ENCODE peak calls at places on chromosomes 13 and 19, in seven cellular contexts. One of them, this sample, is unnamed.

GRCh38 chr13:105814219-105814901 is 721.1 kb downstream of the EFNB2 start:
- DNase-seq in stimulated activated CD8-positive, alpha-beta memory T cell treated with anti-CD3 and anti-CD28 coated beads, Interleukin-2, amount 100 ng/mL, for 1 hour: no peak
- DNase-seq in HFFc6: no peak
- DNase-seq in NCI-H1105 treated with DMSO at 0.1 percent for 48 hours: peak; percentile 88
- DNase-seq in MM.1S: no peak
- DNase-seq in activated T-cell treated with anti-CD3 and anti-CD28 coated beads, Interleukin-2, amount 50 U/mL, for 72 hours: no peak
- DNase-seq in naive thymus-derived CD4-positive, alpha-beta T cell: no peak
- DNase-seq in this sample: no peak

GRCh38 chr13:110250258-110250891 is 56.6 kb downstream of the COL4A1 start:
- DNase-seq in stimulated activated CD8-positive, alpha-beta memory T cell treated with anti-CD3 and anti-CD28 coated beads, Interleukin-2, amount 100 ng/mL, for 1 hour: no peak
- DNase-seq in HFFc6: peak; percentile 80
- DNase-seq in NCI-H1105 treated with DMSO at 0.1 percent for 48 hours: no peak
- DNase-seq in MM.1S: no peak
- DNase-seq in activated T-cell treated with anti-CD3 and anti-CD28 coated beads, Interleukin-2, amount 50 U/mL, for 72 hours: no peak
- DNase-seq in naive thymus-derived CD4-positive, alpha-beta T cell: no peak
- DNase-seq in this sample: no peak

GRCh38 chr13:31521466-31521865 is 217.9 kb upstream of the RXFP2 start:
- DNase-seq in stimulated activated CD8-positive, alpha-beta memory T cell treated with anti-CD3 and anti-CD28 coated beads, Interleukin-2, amount 100 ng/mL, for 1 hour: no peak
- DNase-seq in HFFc6: no peak
- DNase-seq in NCI-H1105 treated with DMSO at 0.1 percent for 48 hours: no peak
- DNase-seq in MM.1S: no peak
- DNase-seq in activated T-cell treated with anti-CD3 and anti-CD28 coated beads, Interleukin-2, amount 50 U/mL, for 72 hours: no peak
- DNase-seq in naive thymus-derived CD4-positive, alpha-beta T cell: no peak
- DNase-seq in this sample: no peak

GRCh38 chr13:50512602-50513527 is 330.6 kb downstream of the DLEU7 start:
- DNase-seq in stimulated activated CD8-positive, alpha-beta memory T cell treated with anti-CD3 and anti-CD28 coated beads, Interleukin-2, amount 100 ng/mL, for 1 hour: peak; percentile 12
- DNase-seq in HFFc6: no peak
- DNase-seq in NCI-H1105 treated with DMSO at 0.1 percent for 48 hours: peak; percentile 77
- DNase-seq in MM.1S: peak; percentile 80
- DNase-seq in activated T-cell treated with anti-CD3 and anti-CD28 coated beads, Interleukin-2, amount 50 U/mL, for 72 hours: peak; percentile 40
- DNase-seq in naive thymus-derived CD4-positive, alpha-beta T cell: peak; percentile 33
- DNase-seq in this sample: peak; percentile 41

GRCh38 chr13:20499986-20500385 is 25.7 kb downstream of the CRYL1 start:
- DNase-seq in stimulated activated CD8-positive, alpha-beta memory T cell treated with anti-CD3 and anti-CD28 coated beads, Interleukin-2, amount 100 ng/mL, for 1 hour: no peak
- DNase-seq in HFFc6: peak; percentile 38
- DNase-seq in NCI-H1105 treated with DMSO at 0.1 percent for 48 hours: no peak
- DNase-seq in MM.1S: no peak
- DNase-seq in activated T-cell treated with anti-CD3 and anti-CD28 coated beads, Interleukin-2, amount 50 U/mL, for 72 hours: no peak
- DNase-seq in naive thymus-derived CD4-positive, alpha-beta T cell: no peak
- DNase-seq in this sample: no peak

GRCh38 chr13:106139407-106139806 is 396.1 kb downstream of the EFNB2 start:
- DNase-seq in stimulated activated CD8-positive, alpha-beta memory T cell treated with anti-CD3 and anti-CD28 coated beads, Interleukin-2, amount 100 ng/mL, for 1 hour: no peak
- DNase-seq in HFFc6: no peak
- DNase-seq in NCI-H1105 treated with DMSO at 0.1 percent for 48 hours: no peak
- DNase-seq in MM.1S: no peak
- DNase-seq in activated T-cell treated with anti-CD3 and anti-CD28 coated beads, Interleukin-2, amount 50 U/mL, for 72 hours: no peak
- DNase-seq in naive thymus-derived CD4-positive, alpha-beta T cell: no peak
- DNase-seq in this sample: no peak

GRCh38 chr13:26011996-26012688 is 39.7 kb downstream of the SHISA2 start:
- DNase-seq in stimulated activated CD8-positive, alpha-beta memory T cell treated with anti-CD3 and anti-CD28 coated beads, Interleukin-2, amount 100 ng/mL, for 1 hour: peak; percentile 30
- DNase-seq in HFFc6: no peak
- DNase-seq in NCI-H1105 treated with DMSO at 0.1 percent for 48 hours: no peak
- DNase-seq in MM.1S: no peak
- DNase-seq in activated T-cell treated with anti-CD3 and anti-CD28 coated beads, Interleukin-2, amount 50 U/mL, for 72 hours: peak; percentile 61
- DNase-seq in naive thymus-derived CD4-positive, alpha-beta T cell: peak; percentile 74
- DNase-seq in this sample: no peak

GRCh38 chr13:50129923-50130685 is 114.9 kb downstream of the KCNRG start:
- DNase-seq in stimulated activated CD8-positive, alpha-beta memory T cell treated with anti-CD3 and anti-CD28 coated beads, Interleukin-2, amount 100 ng/mL, for 1 hour: no peak
- DNase-seq in HFFc6: no peak
- DNase-seq in NCI-H1105 treated with DMSO at 0.1 percent for 48 hours: no peak
- DNase-seq in MM.1S: no peak
- DNase-seq in activated T-cell treated with anti-CD3 and anti-CD28 coated beads, Interleukin-2, amount 50 U/mL, for 72 hours: peak; percentile 26
- DNase-seq in naive thymus-derived CD4-positive, alpha-beta T cell: no peak
- DNase-seq in this sample: no peak

GRCh38 chr13:35475960-35476943 is at the start of gene MAB21L1:
- DNase-seq in stimulated activated CD8-positive, alpha-beta memory T cell treated with anti-CD3 and anti-CD28 coated beads, Interleukin-2, amount 100 ng/mL, for 1 hour: no peak
- DNase-seq in HFFc6: peak; percentile 91
- DNase-seq in NCI-H1105 treated with DMSO at 0.1 percent for 48 hours: peak; percentile 68
- DNase-seq in MM.1S: no peak
- DNase-seq in activated T-cell treated with anti-CD3 and anti-CD28 coated beads, Interleukin-2, amount 50 U/mL, for 72 hours: peak; percentile 6
- DNase-seq in naive thymus-derived CD4-positive, alpha-beta T cell: peak; percentile 21
- DNase-seq in this sample: no peak

GRCh38 chr19:1567116-1567847 is 843 bp downstream of the MEX3D start:
- DNase-seq in stimulated activated CD8-positive, alpha-beta memory T cell treated with anti-CD3 and anti-CD28 coated beads, Interleukin-2, amount 100 ng/mL, for 1 hour: no peak
- DNase-seq in HFFc6: peak; percentile 13
- DNase-seq in NCI-H1105 treated with DMSO at 0.1 percent for 48 hours: peak; percentile 13
- DNase-seq in MM.1S: no peak
- DNase-seq in activated T-cell treated with anti-CD3 and anti-CD28 coated beads, Interleukin-2, amount 50 U/mL, for 72 hours: no peak
- DNase-seq in naive thymus-derived CD4-positive, alpha-beta T cell: no peak
- DNase-seq in this sample: no peak

GRCh38 chr13:111911754-111912452 is 155.0 kb upstream of the SOX1 start:
- DNase-seq in stimulated activated CD8-positive, alpha-beta memory T cell treated with anti-CD3 and anti-CD28 coated beads, Interleukin-2, amount 100 ng/mL, for 1 hour: no peak
- DNase-seq in HFFc6: no peak
- DNase-seq in NCI-H1105 treated with DMSO at 0.1 percent for 48 hours: peak; percentile 31
- DNase-seq in MM.1S: no peak
- DNase-seq in activated T-cell treated with anti-CD3 and anti-CD28 coated beads, Interleukin-2, amount 50 U/mL, for 72 hours: no peak
- DNase-seq in naive thymus-derived CD4-positive, alpha-beta T cell: no peak
- DNase-seq in this sample: no peak

GRCh38 chr13:77143325-77143907 is 116.5 kb upstream of the FBXL3 start:
- DNase-seq in stimulated activated CD8-positive, alpha-beta memory T cell treated with anti-CD3 and anti-CD28 coated beads, Interleukin-2, amount 100 ng/mL, for 1 hour: no peak
- DNase-seq in HFFc6: no peak
- DNase-seq in NCI-H1105 treated with DMSO at 0.1 percent for 48 hours: no peak
- DNase-seq in MM.1S: no peak
- DNase-seq in activated T-cell treated with anti-CD3 and anti-CD28 coated beads, Interleukin-2, amount 50 U/mL, for 72 hours: no peak
- DNase-seq in naive thymus-derived CD4-positive, alpha-beta T cell: no peak
- DNase-seq in this sample: no peak

GRCh38 chr19:42461700-42462324 is 19.1 kb upstream of the CXCL17 start:
- DNase-seq in stimulated activated CD8-positive, alpha-beta memory T cell treated with anti-CD3 and anti-CD28 coated beads, Interleukin-2, amount 100 ng/mL, for 1 hour: no peak
- DNase-seq in HFFc6: no peak
- DNase-seq in NCI-H1105 treated with DMSO at 0.1 percent for 48 hours: no peak
- DNase-seq in MM.1S: no peak
- DNase-seq in activated T-cell treated with anti-CD3 and anti-CD28 coated beads, Interleukin-2, amount 50 U/mL, for 72 hours: no peak
- DNase-seq in naive thymus-derived CD4-positive, alpha-beta T cell: no peak
- DNase-seq in this sample: no peak

GRCh38 chr19:58570770-58571574 is 2.2 kb downstream of the MZF1 start:
- DNase-seq in stimulated activated CD8-positive, alpha-beta memory T cell treated with anti-CD3 and anti-CD28 coated beads, Interleukin-2, amount 100 ng/mL, for 1 hour: no peak
- DNase-seq in HFFc6: no peak
- DNase-seq in NCI-H1105 treated with DMSO at 0.1 percent for 48 hours: no peak
- DNase-seq in MM.1S: no peak
- DNase-seq in activated T-cell treated with anti-CD3 and anti-CD28 coated beads, Interleukin-2, amount 50 U/mL, for 72 hours: no peak
- DNase-seq in naive thymus-derived CD4-positive, alpha-beta T cell: no peak
- DNase-seq in this sample: no peak

GRCh38 chr13:113819731-113820715 is 43.9 kb downstream of the GAS6 start:
- DNase-seq in stimulated activated CD8-positive, alpha-beta memory T cell treated with anti-CD3 and anti-CD28 coated beads, Interleukin-2, amount 100 ng/mL, for 1 hour: no peak
- DNase-seq in HFFc6: no peak
- DNase-seq in NCI-H1105 treated with DMSO at 0.1 percent for 48 hours: no peak
- DNase-seq in MM.1S: no peak
- DNase-seq in activated T-cell treated with anti-CD3 and anti-CD28 coated beads, Interleukin-2, amount 50 U/mL, for 72 hours: no peak
- DNase-seq in naive thymus-derived CD4-positive, alpha-beta T cell: no peak
- DNase-seq in this sample: no peak

GRCh38 chr13:40233731-40234195 is 432.7 kb downstream of the FOXO1 start:
- DNase-seq in stimulated activated CD8-positive, alpha-beta memory T cell treated with anti-CD3 and anti-CD28 coated beads, Interleukin-2, amount 100 ng/mL, for 1 hour: no peak
- DNase-seq in HFFc6: no peak
- DNase-seq in NCI-H1105 treated with DMSO at 0.1 percent for 48 hours: peak; percentile 83
- DNase-seq in MM.1S: no peak
- DNase-seq in activated T-cell treated with anti-CD3 and anti-CD28 coated beads, Interleukin-2, amount 50 U/mL, for 72 hours: no peak
- DNase-seq in naive thymus-derived CD4-positive, alpha-beta T cell: no peak
- DNase-seq in this sample: no peak

GRCh38 chr13:27281420-27281819 is 10.8 kb downstream of the RASL11A start:
- DNase-seq in stimulated activated CD8-positive, alpha-beta memory T cell treated with anti-CD3 and anti-CD28 coated beads, Interleukin-2, amount 100 ng/mL, for 1 hour: no peak
- DNase-seq in HFFc6: no peak
- DNase-seq in NCI-H1105 treated with DMSO at 0.1 percent for 48 hours: no peak
- DNase-seq in MM.1S: no peak
- DNase-seq in activated T-cell treated with anti-CD3 and anti-CD28 coated beads, Interleukin-2, amount 50 U/mL, for 72 hours: no peak
- DNase-seq in naive thymus-derived CD4-positive, alpha-beta T cell: no peak
- DNase-seq in this sample: no peak

GRCh38 chr19:8552810-8553209 is 24.4 kb downstream of the MYO1F start:
- DNase-seq in stimulated activated CD8-positive, alpha-beta memory T cell treated with anti-CD3 and anti-CD28 coated beads, Interleukin-2, amount 100 ng/mL, for 1 hour: no peak
- DNase-seq in HFFc6: peak; percentile 10
- DNase-seq in NCI-H1105 treated with DMSO at 0.1 percent for 48 hours: peak; percentile 2
- DNase-seq in MM.1S: no peak
- DNase-seq in activated T-cell treated with anti-CD3 and anti-CD28 coated beads, Interleukin-2, amount 50 U/mL, for 72 hours: no peak
- DNase-seq in naive thymus-derived CD4-positive, alpha-beta T cell: no peak
- DNase-seq in this sample: no peak

GRCh38 chr19:52691737-52692136 is 43.1 kb downstream of the ZNF611 start:
- DNase-seq in stimulated activated CD8-positive, alpha-beta memory T cell treated with anti-CD3 and anti-CD28 coated beads, Interleukin-2, amount 100 ng/mL, for 1 hour: no peak
- DNase-seq in HFFc6: no peak
- DNase-seq in NCI-H1105 treated with DMSO at 0.1 percent for 48 hours: no peak
- DNase-seq in MM.1S: no peak
- DNase-seq in activated T-cell treated with anti-CD3 and anti-CD28 coated beads, Interleukin-2, amount 50 U/mL, for 72 hours: no peak
- DNase-seq in naive thymus-derived CD4-positive, alpha-beta T cell: no peak
- DNase-seq in this sample: peak; percentile 16

GRCh38 chr13:95784161-95784880 is 107.4 kb downstream of the DNAJC3 start:
- DNase-seq in stimulated activated CD8-positive, alpha-beta memory T cell treated with anti-CD3 and anti-CD28 coated beads, Interleukin-2, amount 100 ng/mL, for 1 hour: no peak
- DNase-seq in HFFc6: peak; percentile 65
- DNase-seq in NCI-H1105 treated with DMSO at 0.1 percent for 48 hours: no peak
- DNase-seq in MM.1S: no peak
- DNase-seq in activated T-cell treated with anti-CD3 and anti-CD28 coated beads, Interleukin-2, amount 50 U/mL, for 72 hours: no peak
- DNase-seq in naive thymus-derived CD4-positive, alpha-beta T cell: no peak
- DNase-seq in this sample: no peak

GRCh38 chr13:75305057-75305456 is 176.9 kb downstream of the TBC1D4 start:
- DNase-seq in stimulated activated CD8-positive, alpha-beta memory T cell treated with anti-CD3 and anti-CD28 coated beads, Interleukin-2, amount 100 ng/mL, for 1 hour: no peak
- DNase-seq in HFFc6: no peak
- DNase-seq in NCI-H1105 treated with DMSO at 0.1 percent for 48 hours: no peak
- DNase-seq in MM.1S: no peak
- DNase-seq in activated T-cell treated with anti-CD3 and anti-CD28 coated beads, Interleukin-2, amount 50 U/mL, for 72 hours: no peak
- DNase-seq in naive thymus-derived CD4-positive, alpha-beta T cell: no peak
- DNase-seq in this sample: no peak

GRCh38 chr19:1064661-1065605 is 2.0 kb upstream of the ARHGAP45 start:
- DNase-seq in stimulated activated CD8-positive, alpha-beta memory T cell treated with anti-CD3 and anti-CD28 coated beads, Interleukin-2, amount 100 ng/mL, for 1 hour: no peak
- DNase-seq in HFFc6: no peak
- DNase-seq in NCI-H1105 treated with DMSO at 0.1 percent for 48 hours: peak; percentile 54
- DNase-seq in MM.1S: peak; percentile 83
- DNase-seq in activated T-cell treated with anti-CD3 and anti-CD28 coated beads, Interleukin-2, amount 50 U/mL, for 72 hours: peak; percentile 79
- DNase-seq in naive thymus-derived CD4-positive, alpha-beta T cell: peak; percentile 70
- DNase-seq in this sample: no peak

GRCh38 chr19:1585243-1585580 is 7.5 kb downstream of the MBD3 start:
- DNase-seq in stimulated activated CD8-positive, alpha-beta memory T cell treated with anti-CD3 and anti-CD28 coated beads, Interleukin-2, amount 100 ng/mL, for 1 hour: no peak
- DNase-seq in HFFc6: no peak
- DNase-seq in NCI-H1105 treated with DMSO at 0.1 percent for 48 hours: no peak
- DNase-seq in MM.1S: no peak
- DNase-seq in activated T-cell treated with anti-CD3 and anti-CD28 coated beads, Interleukin-2, amount 50 U/mL, for 72 hours: no peak
- DNase-seq in naive thymus-derived CD4-positive, alpha-beta T cell: no peak
- DNase-seq in this sample: no peak

GRCh38 chr19:37243206-37243632 is 25.2 kb downstream of the ZNF383 start:
- DNase-seq in stimulated activated CD8-positive, alpha-beta memory T cell treated with anti-CD3 and anti-CD28 coated beads, Interleukin-2, amount 100 ng/mL, for 1 hour: no peak
- DNase-seq in HFFc6: no peak
- DNase-seq in NCI-H1105 treated with DMSO at 0.1 percent for 48 hours: no peak
- DNase-seq in MM.1S: no peak
- DNase-seq in activated T-cell treated with anti-CD3 and anti-CD28 coated beads, Interleukin-2, amount 50 U/mL, for 72 hours: no peak
- DNase-seq in naive thymus-derived CD4-positive, alpha-beta T cell: no peak
- DNase-seq in this sample: no peak

GRCh38 chr13:49530452-49530851 is 34.7 kb downstream of the PHF11 start:
- DNase-seq in stimulated activated CD8-positive, alpha-beta memory T cell treated with anti-CD3 and anti-CD28 coated beads, Interleukin-2, amount 100 ng/mL, for 1 hour: no peak
- DNase-seq in HFFc6: no peak
- DNase-seq in NCI-H1105 treated with DMSO at 0.1 percent for 48 hours: no peak
- DNase-seq in MM.1S: no peak
- DNase-seq in activated T-cell treated with anti-CD3 and anti-CD28 coated beads, Interleukin-2, amount 50 U/mL, for 72 hours: no peak
- DNase-seq in naive thymus-derived CD4-positive, alpha-beta T cell: no peak
- DNase-seq in this sample: peak; percentile 53